ENCODE peak calls at places on chromosomes 4 and X, in four cellular contexts. K, M, Y and O are unnamed samples.

GRCh38 chrX:9333873-9334272 is 131.0 kb upstream of the TBL1X start:
- DNase-seq in K (no peak), M (no peak), Y (no peak), O (no peak)

GRCh38 chr4:61638600-61638999 is 438.5 kb downstream of the ADGRL3 start:
- DNase-seq in K (no peak), M (no peak), Y (no peak), O (no peak)

GRCh38 chr4:52713456-52713937 is 37.7 kb downstream of the ERVMER34-1 start:
- DNase-seq in K (no peak), M (no peak), Y (peak; percentile 19), O (no peak)

GRCh38 chr4:137390141-137390540 is 142.2 kb downstream of the PCDH18 start:
- DNase-seq in K (no peak), M (no peak), Y (no peak), O (no peak)

GRCh38 chrX:24479924-24480722 is 15.0 kb downstream of the PDK3 start:
- DNase-seq in K (no peak), M (no peak), Y (no peak), O (no peak)

GRCh38 chr4:182453830-182454229 is 210.6 kb downstream of the TENM3 start:
- DNase-seq in K (no peak), M (no peak), Y (no peak), O (no peak)

GRCh38 chr4:174154455-174154854 is 129.0 kb downstream of the FBXO8 start:
- DNase-seq in K (no peak), M (no peak), Y (peak; percentile 8), O (no peak)

GRCh38 chr4:47704693-47705325 is 133.1 kb downstream of the CORIN start:
- DNase-seq in K (no peak), M (no peak), Y (peak; percentile 68), O (no peak)

GRCh38 chr4:77286906-77287305 is 129.9 kb downstream of the CCNG2 start:
- DNase-seq in K (no peak), M (no peak), Y (no peak), O (no peak)

GRCh38 chr4:88991746-88992145 is 65.2 kb downstream of the FAM13A start:
- DNase-seq in K (no peak), M (no peak), Y (no peak), O (no peak)

GRCh38 chr4:140996757-140997156 is 136.5 kb downstream of the RNF150 start:
- DNase-seq in K (no peak), M (no peak), Y (no peak), O (no peak)

GRCh38 chrX:68945603-68946228 is 116.9 kb downstream of the EFNB1 start:
- DNase-seq in K (no peak), M (no peak), Y (no peak), O (no peak)

GRCh38 chr4:169270156-169270809 is 473 bp downstream of the SH3RF1 start:
- DNase-seq in K (peak; percentile 19), M (peak; percentile 56), Y (peak; percentile 87), O (no peak)

GRCh38 chr4:67292649-67293048 is 252.7 kb downstream of the CENPC start:
- DNase-seq in K (no peak), M (no peak), Y (no peak), O (no peak)

GRCh38 chr4:24856586-24856985 is 56.3 kb downstream of the CCDC149 start:
- DNase-seq in K (no peak), M (no peak), Y (no peak), O (no peak)

GRCh38 chr4:24855741-24856140 is 57.1 kb downstream of the CCDC149 start:
- DNase-seq in K (no peak), M (no peak), Y (no peak), O (no peak)

GRCh38 chr4:24858550-24858949 is 54.3 kb downstream of the CCDC149 start:
- DNase-seq in K (no peak), M (no peak), Y (no peak), O (no peak)

GRCh38 chr4:24862073-24862751 is 50.6 kb downstream of the CCDC149 start:
- DNase-seq in K (no peak), M (no peak), Y (no peak), O (no peak)

GRCh38 chr4:24857996-24858395 is 54.8 kb downstream of the CCDC149 start:
- DNase-seq in K (no peak), M (no peak), Y (no peak), O (no peak)
- TF ChIP-seq POLR2A in K (no peak), M (no peak), Y (no peak), O (no peak)

DNA sequence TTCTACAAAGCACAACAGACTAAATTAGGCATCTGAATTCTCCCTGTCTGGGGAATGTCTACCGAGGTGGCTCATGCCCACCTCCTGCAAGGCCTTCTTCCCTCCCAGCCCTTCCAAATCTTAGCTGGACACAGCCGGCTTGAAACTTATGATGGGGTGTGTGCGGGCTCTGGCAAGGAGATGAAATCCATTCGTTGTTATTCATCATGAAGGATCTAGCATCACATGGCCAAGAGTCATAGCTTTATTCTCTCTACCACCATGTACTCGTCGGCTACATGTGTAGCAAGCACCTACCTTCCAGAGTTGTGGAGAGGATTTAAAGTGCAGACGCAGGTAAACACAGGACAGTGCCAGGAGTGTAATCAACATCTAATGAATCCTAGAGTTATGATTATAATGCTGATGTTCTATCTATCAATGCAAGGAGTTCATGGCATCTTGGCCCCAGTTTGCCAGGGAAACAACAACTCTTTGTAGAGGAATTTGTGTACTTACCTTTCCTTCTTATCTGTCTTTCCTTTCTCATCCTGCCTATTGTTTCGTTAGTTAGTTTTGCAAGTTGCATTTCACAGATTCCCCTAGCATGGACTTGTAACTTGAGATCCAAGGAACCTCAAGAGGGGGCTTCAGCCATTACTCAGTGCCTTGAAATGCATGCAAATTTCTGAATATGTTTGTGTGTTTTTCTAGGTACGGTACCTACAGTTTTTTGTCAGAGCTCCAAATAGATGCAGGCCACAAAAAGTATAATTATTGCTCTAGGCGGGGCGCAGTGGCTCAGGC is 203.8 kb downstream of the LDB2 start:
- DNase-seq in K (no peak), M (no peak), Y (no peak), O (no peak)
- H3K27ac ChIP-seq in K (no peak overlapping the region), M (peak overlapping the region; percentile 85), Y (no peak overlapping the region), O (no peak overlapping the region)

DNA sequence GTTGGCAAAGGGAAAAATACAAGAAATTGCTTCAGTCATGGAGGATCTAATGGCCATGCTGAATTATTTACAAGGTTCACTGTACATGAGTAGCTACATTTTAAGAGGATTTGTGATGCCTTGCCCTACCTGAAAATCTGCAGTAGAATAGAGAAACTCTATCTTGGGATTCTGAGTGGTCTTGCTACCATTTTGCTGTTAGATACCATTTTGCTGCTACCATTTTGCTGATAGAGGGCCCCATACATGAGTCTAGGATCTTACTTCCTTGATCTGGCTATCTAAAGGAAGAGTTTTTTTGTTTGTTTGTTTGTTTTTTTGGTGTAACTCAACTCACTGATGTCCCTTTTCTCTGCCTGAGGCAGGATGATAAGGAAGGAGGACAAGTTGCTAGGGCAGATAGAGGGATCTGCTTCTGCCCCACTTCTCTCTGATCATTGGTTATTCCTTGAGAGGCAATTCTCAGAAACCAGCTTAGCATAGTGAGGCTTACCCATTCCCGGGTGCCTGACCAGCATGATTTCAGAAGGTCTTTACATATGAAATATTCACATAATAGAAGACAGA is 31.0 kb downstream of the XK start:
- DNase-seq in K (no peak), M (no peak), Y (no peak), O (no peak)
- TF ChIP-seq POLR2A in K (no peak), M (no peak), Y (no peak), O (no peak)

GRCh38 chr4:10179957-10180602 is 63.5 kb upstream of the WDR1 start:
- DNase-seq in K (no peak), M (no peak), Y (no peak), O (no peak)

GRCh38 chr4:10181745-10182445 is 65.3 kb upstream of the WDR1 start:
- DNase-seq in K (no peak), M (no peak), Y (no peak), O (no peak)

GRCh38 chr4:10182446-10183424 is 66.1 kb upstream of the WDR1 start:
- DNase-seq in K (no peak), M (no peak), Y (no peak), O (no peak)

GRCh38 chr4:10180603-10180926 is 64.0 kb upstream of the WDR1 start:
- DNase-seq in K (no peak), M (no peak), Y (no peak), O (no peak)

GRCh38 chr4:10180927-10181744 is 64.5 kb upstream of the WDR1 start:
- DNase-seq in K (no peak), M (no peak), Y (no peak), O (no peak)
- H3K27ac ChIP-seq in K (no peak overlapping the region), M (no peak overlapping the region), Y (no peak overlapping the region), O (no peak overlapping the region)

GRCh38 chr4:113336556-113336955 is 287.1 kb downstream of the ANK2 start:
- DNase-seq in K (no peak), M (no peak), Y (no peak), O (no peak)
- TF ChIP-seq POLR2A in K (no peak), M (no peak), Y (no peak), O (no peak)

GRCh38 chr4:90816754-90817153 is 689.6 kb downstream of the CCSER1 start:
- DNase-seq in K (no peak), M (no peak), Y (no peak), O (no peak)
- H3K27ac ChIP-seq in K (no peak overlapping the region), M (no peak overlapping the region), Y (no peak overlapping the region), O (no peak overlapping the region)

GRCh38 chr4:145181091-145181501 is 707 bp upstream of the OTUD4 start:
- DNase-seq in K (no peak), M (no peak), Y (no peak), O (no peak)

GRCh38 chr4:145180298-145181090 is at the start of gene OTUD4:
- DNase-seq in K (peak; percentile 86), M (peak; percentile 95), Y (peak; percentile 97), O (peak; percentile 79)

GRCh38 chr4:145178740-145179139 is 1.6 kb downstream of the OTUD4 start:
- DNase-seq in K (no peak), M (no peak), Y (no peak), O (no peak)

GRCh38 chr4:145177906-145178538 is 2.4 kb downstream of the OTUD4 start:
- DNase-seq in K (no peak), M (no peak), Y (no peak), O (no peak)

GRCh38 chr4:145179201-145179860 is 1.1 kb downstream of the OTUD4 start:
- DNase-seq in K (peak; percentile 43), M (peak; percentile 63), Y (peak; percentile 78), O (peak; percentile 10)
- TF ChIP-seq POLR2A in K (peak; percentile 37), M (no peak), Y (peak; percentile 72), O (no peak)

GRCh38 chrX:22527302-22527701 is 254.6 kb downstream of the CBLL2 start:
- DNase-seq in K (no peak), M (no peak), Y (no peak), O (no peak)

GRCh38 chrX:22526339-22526738 is 253.6 kb downstream of the CBLL2 start:
- DNase-seq in K (no peak), M (no peak), Y (no peak), O (no peak)
- H3K27ac ChIP-seq in K (no peak overlapping the region), M (no peak overlapping the region), Y (no peak overlapping the region), O (no peak overlapping the region)